ENCODE peak calls at places on chromosomes 12 and 14, in ten cellular contexts. Q, V, L, E, S, G, I, N, U and H are unnamed samples.

GRCh38 chr12:62779488-62779887 is 155.5 kb downstream of the PPM1H start:
- DNase-seq in I (no peak), G (no peak), U (no peak), Q (no peak), V (no peak), N (no peak), L (no peak), E (no peak), S (no peak), H (no peak)

GRCh38 chr14:80448267-80448666 is 237.0 kb upstream of the DIO2 start:
- DNase-seq in Q (no peak), I (no peak), N (no peak), E (no peak), S (no peak), U (no peak), V (no peak), L (no peak), G (no peak), H (no peak)

GRCh38 chr12:109134186-109134917 is 18.0 kb downstream of the ACACB start:
- DNase-seq in G (no peak), I (peak; percentile 50), S (no peak), E (peak; percentile 52), U (peak; percentile 54), N (no peak), V (no peak), L (no peak), Q (peak; percentile 23), H (peak; percentile 22)

GRCh38 chr12:13171921-13172859 is 24.3 kb upstream of the EMP1 start:
- DNase-seq in S (no peak), V (no peak), L (no peak), U (no peak), Q (peak; percentile 97), E (no peak), I (peak; percentile 91), N (no peak), G (peak; percentile 30), H (no peak)

GRCh38 chr14:65349100-65349499 is 63.4 kb upstream of the FUT8 start:
- DNase-seq in I (no peak), Q (no peak), V (no peak), L (no peak), N (no peak), S (no peak), G (no peak), U (no peak), E (no peak), H (no peak)

GRCh38 chr12:6949063-6949594 is 2.0 kb upstream of the PTPN6 start:
- DNase-seq in L (no peak), Q (no peak), N (no peak), E (no peak), U (no peak), G (no peak), S (no peak), V (peak; percentile 51), I (no peak), H (peak; percentile 26)

GRCh38 chr12:125434936-125435443 is 369.8 kb downstream of the AACS start:
- DNase-seq in E (no peak), I (no peak), L (no peak), U (no peak), S (no peak), Q (no peak), V (no peak), N (no peak), G (no peak), H (no peak)

GRCh38 chr14:30214456-30215090 is 286.9 kb upstream of the PRKD1 start:
- DNase-seq in E (peak; percentile 48), S (no peak), V (no peak), I (no peak), Q (peak; percentile 72), U (no peak), N (peak; percentile 84), L (no peak), G (no peak), H (peak; percentile 50)

GRCh38 chr12:72271741-72272661 is at the start of gene TRHDE:
- DNase-seq in E (peak; percentile 67), I (peak; percentile 6), V (no peak), Q (peak; percentile 88), N (no peak), U (peak; percentile 54), G (peak; percentile 7), S (no peak), L (no peak), H (peak; percentile 73)

GRCh38 chr14:91303091-91303923 is 58.8 kb upstream of the GPR68 start:
- DNase-seq in E (peak; percentile 85), G (no peak), Q (peak; percentile 85), V (no peak), I (peak; percentile 25), L (peak; percentile 24), S (no peak), U (peak; percentile 95), N (no peak), H (no peak)

GRCh38 chr12:64814432-64814831 is 10.0 kb upstream of the TBC1D30 start:
- DNase-seq in V (no peak), S (no peak), Q (no peak), N (peak; percentile 17), I (peak; percentile 12), L (no peak), G (no peak), U (no peak), E (no peak), H (peak; percentile 39)

GRCh38 chr12:30978639-30979038 is 52.1 kb downstream of the TSPAN11 start:
- DNase-seq in I (no peak), G (no peak), Q (no peak), V (no peak), S (no peak), L (no peak), U (no peak), E (no peak), N (no peak), H (no peak)

GRCh38 chr14:53888535-53889386 is 67.9 kb downstream of the BMP4 start:
- DNase-seq in E (no peak), V (no peak), S (no peak), L (no peak), U (no peak), Q (peak; percentile 40), G (no peak), N (no peak), I (no peak), H (no peak)

GRCh38 chr14:104559769-104560585 is 19.6 kb upstream of the C14orf180 start:
- DNase-seq in U (no peak), V (no peak), E (no peak), S (no peak), G (no peak), L (no peak), I (peak; percentile 32), N (no peak), Q (peak; percentile 70), H (no peak)

GRCh38 chr14:77195766-77196165 is 14.2 kb downstream of the TMEM63C start:
- DNase-seq in I (no peak), U (no peak), V (no peak), G (no peak), L (no peak), Q (no peak), N (no peak), E (no peak), S (no peak), H (no peak)

GRCh38 chr14:36477266-36477665 is 42.8 kb downstream of the NKX2-1 start:
- DNase-seq in U (no peak), G (no peak), Q (no peak), N (no peak), S (no peak), L (no peak), I (no peak), V (no peak), E (no peak), H (peak; percentile 53)

GRCh38 chr12:76303989-76304460 is 44.2 kb downstream of the BBS10 start:
- DNase-seq in V (no peak), I (no peak), Q (no peak), U (no peak), N (no peak), E (no peak), L (no peak), G (no peak), S (no peak), H (no peak)

GRCh38 chr14:30291216-30291615 is 267.7 kb upstream of the G2E3 start:
- DNase-seq in E (no peak), I (peak; percentile 37), V (no peak), N (no peak), Q (no peak), U (no peak), L (no peak), G (no peak), S (no peak), H (no peak)

GRCh38 chr12:109618091-109618490 is 44.5 kb downstream of the MVK start:
- DNase-seq in L (no peak), N (no peak), V (no peak), U (no peak), G (no peak), S (no peak), I (no peak), Q (no peak), E (no peak), H (no peak)